ENCODE peak calls at places on chromosome 3, in eight cellular contexts. M is RWPE1, O is mesothelial cell of epicardium, G is kidney glomerular epithelial cell, Q is lower lobe of right lung, Y is dermis microvascular lymphatic vessel endothelial cell, A is fibroblast of lung, P is NCI-H1930. C is an unnamed sample.

GRCh38 chr3:171967932-171968678 is 71.3 kb upstream of the FNDC3B start:
- DNase-seq in P (no peak), Y (peak; percentile 77), G (peak; percentile 51), M (no peak), O (no peak), Q (no peak), A (peak; percentile 99), C (no peak)

GRCh38 chr3:18416332-18416731 is 8.8 kb downstream of the SATB1 start:
- DNase-seq in O (no peak), G (no peak), Y (no peak), Q (no peak), A (no peak), P (no peak), M (no peak), C (no peak)

GRCh38 chr3:163058190-163058854 is 1561.7 kb downstream of the OTOL1 start:
- DNase-seq in M (no peak), O (no peak), G (no peak), P (no peak), Y (no peak), A (peak; percentile 1), Q (no peak), C (no peak)

GRCh38 chr3:77038468-77038927 is 1.4 kb upstream of the ROBO2 start:
- DNase-seq in Y (peak; percentile 10), Q (peak; percentile 64), A (peak; percentile 78), P (peak; percentile 65), G (peak; percentile 76), O (peak; percentile 71), M (peak; percentile 48), C (peak; percentile 95)

GRCh38 chr3:13018039-13018431 is 55.2 kb downstream of the IQSEC1 start:
- DNase-seq in G (no peak), P (no peak), Q (peak; percentile 59), O (no peak), M (no peak), A (no peak), Y (no peak), C (no peak)

GRCh38 chr3:123634149-123635051 is 49.5 kb upstream of the HACD2 start:
- DNase-seq in Q (no peak), A (peak; percentile 47), O (no peak), G (no peak), Y (no peak), P (no peak), M (no peak), C (no peak)

GRCh38 chr3:127715541-127715940 is 42.8 kb downstream of the ABTB1 start:
- DNase-seq in Y (no peak), A (no peak), G (no peak), Q (no peak), M (no peak), P (no peak), O (no peak), C (no peak)

GRCh38 chr3:105527538-105527937 is 160.8 kb downstream of the ALCAM start:
- DNase-seq in G (no peak), Q (no peak), P (no peak), Y (no peak), O (no peak), A (no peak), M (no peak), C (no peak)